ENCODE peak calls at places on chromosomes 13 and 19, in five cellular contexts. G, E, M, R and O are unnamed samples.

GRCh38 chr13:80339578-80339840 is 1.4 kb downstream of the SPRY2 start:
- DNase-seq in G (no peak), E (peak; percentile 65), M (no peak), R (peak; percentile 45), O (no peak)

GRCh38 chr13:98910501-98910951 is 67.3 kb downstream of the DOCK9 start:
- DNase-seq in G (peak; percentile 83), E (no peak), M (peak; percentile 75), R (peak; percentile 28), O (no peak)

GRCh38 chr13:74135306-74136088 is 1.3 kb upstream of the KLF12 start:
- DNase-seq in G (peak; percentile 89), E (peak; percentile 93), M (peak; percentile 63), R (peak; percentile 66), O (no peak)

GRCh38 chr19:52351512-52351911 is 15.5 kb downstream of the ZNF610 start:
- DNase-seq in G (no peak), E (peak; percentile 64), M (no peak), R (no peak), O (no peak)

GRCh38 chr19:18098891-18099622 is 1.5 kb downstream of the MAST3 start:
- DNase-seq in G (peak; percentile 31), E (peak; percentile 50), M (no peak), R (no peak), O (no peak)

GRCh38 chr13:110816500-110816899 is 98.4 kb downstream of the ANKRD10 start:
- DNase-seq in G (no peak), E (no peak), M (no peak), R (no peak), O (no peak)

GRCh38 chr13:24493356-24493755 is 19.2 kb downstream of the PARP4 start:
- DNase-seq in G (no peak), E (no peak), M (no peak), R (no peak), O (no peak)

GRCh38 chr13:76542176-76542575 is 344.0 kb downstream of the KCTD12 start:
- DNase-seq in G (no peak), E (no peak), M (no peak), R (no peak), O (no peak)

GRCh38 chr19:16849168-16849567 is 20.0 kb downstream of the SIN3B start:
- DNase-seq in G (peak; percentile 73), E (no peak), M (peak; percentile 98), R (peak; percentile 80), O (no peak)

GRCh38 chr13:30744056-30744684 is 8.8 kb downstream of the ALOX5AP start:
- DNase-seq in G (peak; percentile 48), E (no peak), M (peak; percentile 43), R (peak; percentile 60), O (no peak)

GRCh38 chr13:46039421-46040036 is 13.0 kb downstream of the ZC3H13 start:
- DNase-seq in G (peak; percentile 47), E (no peak), M (no peak), R (peak; percentile 86), O (no peak)

GRCh38 chr19:54271106-54271505 is 9.8 kb downstream of the LILRB2 start:
- DNase-seq in G (no peak), E (no peak), M (no peak), R (no peak), O (no peak)

GRCh38 chr13:100491164-100491847 is 97.3 kb downstream of the GGACT start:
- DNase-seq in G (no peak), E (no peak), M (no peak), R (peak; percentile 89), O (no peak)

GRCh38 chr19:51733742-51734522 is 10.1 kb upstream of the HAS1 start:
- DNase-seq in G (no peak), E (no peak), M (no peak), R (no peak), O (no peak)

GRCh38 chr19:33796164-33797100 is at the start of gene KCTD15:
- DNase-seq in G (peak; percentile 75), E (peak; percentile 92), M (peak; percentile 16), R (peak; percentile 42), O (no peak)

GRCh38 chr13:33642374-33643065 is 175.4 kb upstream of the RFC3 start:
- DNase-seq in G (peak; percentile 91), E (peak; percentile 7), M (peak; percentile 32), R (peak; percentile 96), O (no peak)

GRCh38 chr13:111318396-111318795 is 2.0 kb upstream of the TEX29 start:
- DNase-seq in G (no peak), E (no peak), M (no peak), R (no peak), O (no peak)

GRCh38 chr19:46475976-46476375 is 4.6 kb upstream of the PNMA8A start:
- DNase-seq in G (peak; percentile 54), E (no peak), M (no peak), R (no peak), O (no peak)

GRCh38 chr13:19561585-19561984 is 253 bp upstream of the TPTE2 start:
- DNase-seq in G (no peak), E (no peak), M (no peak), R (no peak), O (no peak)

GRCh38 chr19:54305141-54305540 is 7.8 kb downstream of the LILRA5 start:
- DNase-seq in G (no peak), E (no peak), M (no peak), R (no peak), O (no peak)

GRCh38 chr13:25816239-25816638 is 235.6 kb downstream of the SHISA2 start:
- DNase-seq in G (no peak), E (no peak), M (no peak), R (no peak), O (no peak)

GRCh38 chr13:112901951-112902651 is 66.9 kb upstream of the MCF2L start:
- DNase-seq in G (no peak), E (no peak), M (no peak), R (peak; percentile 4), O (no peak)

GRCh38 chr19:48480476-48481190 is 11.5 kb downstream of the CYTH2 start:
- DNase-seq in G (peak; percentile 82), E (no peak), M (no peak), R (peak; percentile 48), O (no peak)

GRCh38 chr13:46197299-46197975 is 14.3 kb upstream of the LRRC63 start:
- DNase-seq in G (peak; percentile 61), E (no peak), M (peak; percentile 56), R (no peak), O (no peak)

GRCh38 chr13:45490068-45490467 is 25.3 kb downstream of the COG3 start:
- DNase-seq in G (no peak), E (no peak), M (peak; percentile 2), R (no peak), O (no peak)

DNA sequence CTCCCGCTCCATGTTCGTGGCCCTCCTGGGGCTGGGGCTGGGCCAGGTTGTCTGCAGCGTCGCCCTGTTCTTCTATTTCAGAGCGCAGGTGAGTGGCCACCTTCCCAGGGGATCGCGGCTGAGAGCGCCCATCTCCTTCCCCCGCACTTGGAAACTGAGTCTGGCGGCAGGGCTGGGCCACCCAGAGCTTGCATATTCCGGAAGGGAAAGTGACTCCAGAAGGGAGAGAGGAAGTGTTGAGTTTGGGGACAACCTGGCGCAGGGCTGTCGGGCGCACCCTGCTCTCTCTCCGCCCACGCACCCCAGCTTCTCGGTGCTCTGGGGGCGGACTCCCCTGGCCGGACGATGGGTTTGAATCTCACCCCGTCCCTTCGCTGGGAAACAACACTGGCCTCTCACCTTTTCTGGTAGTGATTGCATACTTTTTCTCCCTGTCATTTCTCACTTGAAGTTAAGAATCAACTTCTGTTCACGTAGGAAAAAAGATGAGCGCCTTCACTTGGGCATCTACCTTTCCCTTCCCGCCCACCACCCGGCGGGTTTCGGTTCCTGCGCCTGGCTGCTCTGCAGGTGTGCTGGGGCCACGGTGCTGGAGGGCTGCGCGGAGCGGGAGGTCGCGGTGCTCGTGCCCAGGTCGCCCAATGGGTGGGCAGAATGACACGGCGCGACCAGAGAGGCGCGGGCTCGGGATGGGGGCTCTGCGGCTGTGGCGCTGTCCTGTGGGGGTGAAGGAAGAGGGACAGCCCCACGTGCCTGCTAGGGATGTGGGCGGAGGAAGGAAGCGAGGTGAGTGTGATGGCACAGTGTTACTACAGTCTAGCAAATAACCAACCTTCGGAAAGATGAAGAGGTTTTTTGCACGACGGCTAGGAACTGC is 721 bp downstream of the TNFSF11 start:
- DNase-seq in G (peak; percentile 9), E (peak; percentile 18), M (no peak), R (no peak), O (no peak)
- TF ChIP-seq EZH2 in G (no peak), E (peak; percentile 74), M (no peak), R (peak; percentile 86), O (peak; percentile 56)

DNA sequence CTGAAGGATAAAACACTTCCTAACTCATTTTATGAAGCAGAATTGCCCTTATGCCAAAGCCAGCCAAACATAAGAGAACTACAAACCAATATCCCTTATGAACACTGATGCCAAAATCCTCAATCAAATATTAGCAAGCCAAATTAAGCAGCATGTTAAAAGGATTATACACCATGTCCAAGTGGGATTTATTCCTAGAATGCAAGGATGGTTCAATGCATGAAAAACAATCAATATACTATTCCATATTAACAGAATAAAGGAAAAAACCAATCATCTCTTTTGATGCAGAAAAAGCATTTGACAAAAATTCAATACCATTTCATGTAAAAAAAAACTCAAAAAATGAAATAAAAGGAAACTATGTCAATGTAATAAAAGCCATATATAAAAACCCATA is 10.9 kb downstream of the ZNF792 start:
- DNase-seq in G (no peak), E (no peak), M (no peak), R (no peak), O (no peak)
- H3K4me3 ChIP-seq in G (no peak overlapping the region), E (no peak overlapping the region), M (no peak overlapping the region), R (no peak overlapping the region), O (no peak overlapping the region)

GRCh38 chr19:4911786-4912672 is 2.7 kb downstream of the UHRF1 start:
- DNase-seq in G (peak; percentile 100), E (peak; percentile 73), M (peak; percentile 99), R (peak; percentile 100), O (no peak)
- H3K9ac ChIP-seq in G (peak overlapping the region; percentile 80), E (no peak overlapping the region), M (peak overlapping the region; percentile 95), R (peak overlapping the region; percentile 78), O (peak overlapping the region; percentile 87)

DNA sequence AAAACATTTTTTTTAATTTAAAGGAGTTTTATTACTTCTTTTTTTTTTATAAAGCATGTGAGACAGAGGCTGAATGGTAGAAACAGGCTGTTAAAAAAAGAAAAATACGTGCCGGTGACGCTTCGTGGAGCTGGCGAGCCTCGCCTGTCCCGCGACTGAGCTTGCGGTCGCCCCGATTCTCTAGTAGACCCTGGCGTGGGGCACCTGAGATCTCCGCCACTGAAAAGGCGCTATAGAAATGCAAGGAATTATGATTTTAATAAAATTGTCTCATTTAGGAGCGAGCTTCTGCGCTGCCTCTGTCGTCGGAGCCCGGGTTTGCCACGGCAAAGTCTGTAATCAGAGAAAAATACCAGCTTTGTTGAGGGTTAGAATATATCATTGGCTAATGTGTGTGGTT is 18.4 kb downstream of the NFIX start:
- DNase-seq in G (peak; percentile 66), E (no peak), M (peak; percentile 61), R (no peak), O (no peak)
- TF ChIP-seq EZH2 in G (no peak), E (peak; percentile 70), M (no peak), R (no peak), O (no peak)

DNA sequence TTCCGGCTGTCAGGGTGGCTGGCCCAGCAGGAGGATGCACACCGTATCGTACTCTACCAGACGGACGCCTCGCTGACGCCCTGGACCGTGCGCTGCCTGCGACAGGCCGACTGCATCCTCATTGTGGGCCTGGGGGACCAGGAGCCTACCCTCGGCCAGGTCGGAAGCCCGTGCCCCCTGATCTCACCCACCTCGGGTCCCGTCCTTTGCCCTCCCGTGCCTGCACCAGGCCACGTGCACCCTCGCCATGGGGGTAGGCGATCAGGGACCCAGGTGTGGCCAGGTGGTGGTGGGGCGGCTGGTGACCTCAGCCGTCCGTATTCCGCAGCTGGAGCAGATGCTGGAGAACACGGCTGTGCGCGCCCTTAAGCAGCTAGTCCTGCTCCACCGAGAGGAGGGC is 19.0 kb downstream of the PNPLA6 start:
- DNase-seq in G (no peak), E (no peak), M (no peak), R (no peak), O (no peak)
- H3K4me3 ChIP-seq in G (no peak overlapping the region), E (no peak overlapping the region), M (no peak overlapping the region), R (no peak overlapping the region), O (no peak overlapping the region)